ENCODE peak calls at places on chromosomes 1 and 21, in four cellular contexts. V is activated CD4-positive, alpha-beta T cell treated with anti-CD3 and anti-CD28 coated beads, Interleukin-2, amount 50 U/mL, for 24 hours; S is OCI-LY7; H is DMS153. Q is an unnamed sample.

GRCh38 chr21:17576080-17576835 is 36.4 kb downstream of the BTG3 start:
- DNase-seq in V (no peak), S (no peak), H (peak), Q (no peak)

GRCh38 chr1:51956528-51957509 is 33.7 kb downstream of the RAB3B start:
- DNase-seq in V (no peak), S (no peak), H (peak), Q (no peak)

GRCh38 chr21:25838809-25839208 is 104.0 kb downstream of the GABPA start:
- DNase-seq in V (no peak), S (no peak), H (no peak), Q (no peak)

GRCh38 chr1:209398330-209398991 is 185.1 kb upstream of the CAMK1G start:
- DNase-seq in V (no peak), S (no peak), H (no peak), Q (no peak)

GRCh38 chr1:177209357-177209756 is 38.6 kb downstream of the BRINP2 start:
- DNase-seq in V (no peak), S (no peak), H (peak), Q (no peak)

GRCh38 chr1:64486193-64486592 is 16.3 kb downstream of the CACHD1 start:
- DNase-seq in V (no peak), S (no peak), H (no peak), Q (no peak)

GRCh38 chr1:171788696-171789095 is 7.2 kb downstream of the METTL13 start:
- DNase-seq in V (no peak), S (no peak), H (no peak), Q (no peak)

GRCh38 chr1:19974822-19975416 is 4.5 kb downstream of the PLA2G2A start:
- DNase-seq in V (no peak), S (peak), H (peak), Q (peak)

GRCh38 chr1:243974451-243975292 is 76.4 kb upstream of the ZBTB18 start:
- DNase-seq in V (no peak), S (no peak), H (no peak), Q (no peak)

GRCh38 chr1:114344656-114345055 is 166.3 kb downstream of the TRIM33 start:
- DNase-seq in V (no peak), S (no peak), H (no peak), Q (no peak)

GRCh38 chr1:207862241-207862787 is 48.6 kb downstream of the CD34 start:
- DNase-seq in V (no peak), S (no peak), H (no peak), Q (no peak)

GRCh38 chr21:37636152-37636860 is 269.7 kb downstream of the DYRK1A start:
- DNase-seq in V (no peak), S (no peak), H (no peak), Q (no peak)

GRCh38 chr1:31154632-31155215 is 85.0 kb downstream of the NKAIN1 start:
- DNase-seq in V (peak), S (peak), H (peak), Q (peak)

GRCh38 chr21:46092811-46093667 is 4.9 kb upstream of the COL6A2 start:
- DNase-seq in V (no peak), S (no peak), H (no peak), Q (no peak)

GRCh38 chr1:231335663-231336602 is 1.7 kb downstream of the EXOC8 start:
- DNase-seq in V (no peak), S (peak), H (no peak), Q (peak)

GRCh38 chr1:199007423-199007822 is 368.6 kb downstream of the PTPRC start:
- DNase-seq in V (no peak), S (no peak), H (no peak), Q (no peak)

GRCh38 chr1:203328714-203329122 is 22.2 kb downstream of the FMOD start:
- DNase-seq in V (no peak), S (peak), H (peak), Q (no peak)

GRCh38 chr1:38529946-38530345 is 329.6 kb downstream of the RRAGC start:
- DNase-seq in V (no peak), S (no peak), H (no peak), Q (no peak)

GRCh38 chr1:50275564-50275963 is 147.7 kb downstream of the DMRTA2 start:
- DNase-seq in V (no peak), S (no peak), H (peak), Q (no peak)

GRCh38 chr1:66570196-66570595 is 36.2 kb downstream of the SGIP1 start:
- DNase-seq in V (no peak), S (no peak), H (no peak), Q (no peak)

GRCh38 chr1:174883361-174883760 is 116.4 kb upstream of the CACYBP start:
- DNase-seq in V (no peak), S (no peak), H (no peak), Q (no peak)

GRCh38 chr21:32921632-32922230 is 104.0 kb upstream of the OLIG2 start:
- DNase-seq in V (no peak), S (peak), H (no peak), Q (peak)

GRCh38 chr1:160400284-160400645 is at the start of gene VANGL2:
- DNase-seq in V (no peak), S (peak), H (peak), Q (peak)

GRCh38 chr1:16905112-16905855 is 9.5 kb downstream of the RNU1-2 start:
- DNase-seq in V (no peak), S (peak), H (peak), Q (peak)

GRCh38 chr1:42851420-42851819 is 5.0 kb downstream of the ZNF691 start:
- DNase-seq in V (no peak), S (peak), H (no peak), Q (no peak)

GRCh38 chr1:19044975-19045831 is 88.7 kb upstream of the IFFO2 start:
- DNase-seq in V (no peak), S (no peak), H (no peak), Q (peak)

GRCh38 chr1:149848340-149848771 is 51.0 kb upstream of the BOLA1 start:
- DNase-seq in V (no peak), S (peak), H (no peak), Q (no peak)

GRCh38 chr1:79264975-79265818 is 258.7 kb upstream of the ADGRL4 start:
- DNase-seq in V (no peak), S (no peak), H (no peak), Q (no peak)

GRCh38 chr1:53686371-53687267 is 52.3 kb downstream of the GLIS1 start:
- DNase-seq in V (no peak), S (no peak), H (no peak), Q (no peak)

GRCh38 chr1:222994506-222995229 is 148.4 kb downstream of the TLR5 start:
- DNase-seq in V (no peak), S (no peak), H (no peak), Q (no peak)

GRCh38 chr1:9244501-9245229 is 10.1 kb downstream of the H6PD start:
- DNase-seq in V (no peak), S (no peak), H (no peak), Q (no peak)

GRCh38 chr1:184152944-184153343 is 101.4 kb downstream of the TSEN15 start:
- DNase-seq in V (no peak), S (no peak), H (no peak), Q (no peak)

GRCh38 chr1:83508485-83509151 is 490.3 kb downstream of the TTLL7 start:
- DNase-seq in V (no peak), S (no peak), H (no peak), Q (no peak)

GRCh38 chr1:111988377-111988742 is 1.1 kb downstream of the KCND3 start:
- DNase-seq in V (no peak), S (no peak), H (peak), Q (no peak)

Q was measured in stimulated activated naive CD8-positive, alpha-beta T cell treated with anti-CD3 and anti-CD28 coated beads, Interleukin-15, Interleukin-2, amounts not matched to agents 100 U/mL and 50 U/mL, for 24 hours.